ENCODE peak calls at places on chromosomes 16 and 17, in ten cellular contexts. H is anterior cingulate cortex; X is SHP77; D is testis; B is nucleus accumbens; E is activated naive CD4-positive, alpha-beta T cell treated with Interleukin-2 at 50 U/mL for 16 hours; N is mucosa of gallbladder; V is hypothalamus; U is effector memory CD4-positive, alpha-beta T cell; S is left ventricle myocardium inferior. Z is an unnamed sample.
A peak's percentile ranks its signal among the peaks of the same experiment; 100 is the strongest.

GRCh38 chr16:87850009-87851006 is 19.0 kb downstream of the SLC7A5 start:
- DNase-seq in H (no peak), X (peak; percentile 50), D (peak; percentile 73), B (no peak), E (peak; percentile 74), N (no peak), V (no peak), U (peak; percentile 66), S (peak; percentile 60), Z (peak; percentile 55)

GRCh38 chr16:50309527-50310307 is 43.4 kb downstream of the ADCY7 start:
- DNase-seq in H (no peak), X (no peak), D (peak; percentile 47), B (no peak), E (peak; percentile 1), N (no peak), V (no peak), U (no peak), S (no peak), Z (no peak)

GRCh38 chr17:15931394-15931793 is 13.5 kb upstream of the ADORA2B start:
- DNase-seq in H (no peak), X (no peak), D (no peak), B (no peak), E (no peak), N (no peak), V (no peak), U (no peak), S (no peak), Z (no peak)

GRCh38 chr16:71762186-71762585 is 37.7 kb upstream of the PHLPP2 start:
- DNase-seq in H (no peak), X (no peak), D (no peak), B (no peak), E (no peak), N (no peak), V (no peak), U (no peak), S (no peak), Z (no peak)

GRCh38 chr16:84423416-84423837 is 55.1 kb downstream of the ATP2C2 start:
- DNase-seq in H (no peak), X (peak; percentile 15), D (no peak), B (no peak), E (no peak), N (no peak), V (no peak), U (no peak), S (no peak), Z (no peak)

GRCh38 chr16:25988089-25988488 is 296.3 kb downstream of the HS3ST4 start:
- DNase-seq in H (no peak), X (peak; percentile 92), D (no peak), B (no peak), E (no peak), N (no peak), V (no peak), U (no peak), S (no peak), Z (no peak)

GRCh38 chr17:17741346-17742023 is 60.2 kb downstream of the RAI1 start:
- DNase-seq in H (peak; percentile 77), X (no peak), D (peak; percentile 72), B (peak; percentile 84), E (no peak), N (peak; percentile 44), V (no peak), U (no peak), S (no peak), Z (peak; percentile 87)

GRCh38 chr17:58318627-58319180 is 9.9 kb downstream of the TSPOAP1 start:
- DNase-seq in H (no peak), X (no peak), D (no peak), B (no peak), E (no peak), N (no peak), V (no peak), U (no peak), S (no peak), Z (no peak)

GRCh38 chr16:14549789-14550153 is 80.3 kb downstream of the PARN start:
- DNase-seq in H (no peak), X (no peak), D (no peak), B (no peak), E (no peak), N (peak; percentile 88), V (no peak), U (no peak), S (no peak), Z (no peak)

GRCh38 chr17:81391268-81391963 is 3.8 kb upstream of the BAHCC1 start:
- DNase-seq in H (no peak), X (no peak), D (no peak), B (no peak), E (no peak), N (no peak), V (no peak), U (no peak), S (no peak), Z (no peak)

GRCh38 chr16:15502041-15502725 is 67.8 kb downstream of the BMERB1 start:
- DNase-seq in H (no peak), X (no peak), D (no peak), B (no peak), E (no peak), N (no peak), V (no peak), U (no peak), S (no peak), Z (no peak)

GRCh38 chr16:8026450-8026849 is 563.9 kb downstream of the TMEM114 start:
- DNase-seq in H (no peak), X (no peak), D (peak; percentile 30), B (no peak), E (no peak), N (no peak), V (no peak), U (no peak), S (no peak), Z (no peak)

GRCh38 chr17:59565171-59565958 is at the start of gene DHX40:
- DNase-seq in H (peak; percentile 82), X (peak; percentile 83), D (peak; percentile 98), B (peak; percentile 81), E (peak; percentile 96), N (peak; percentile 95), V (peak; percentile 46), U (peak; percentile 94), S (peak; percentile 94), Z (peak; percentile 91)

GRCh38 chr17:31052187-31052889 is 42.4 kb upstream of the NF1 start:
- DNase-seq in H (no peak), X (no peak), D (peak; percentile 46), B (no peak), E (no peak), N (peak; percentile 49), V (no peak), U (no peak), S (peak; percentile 29), Z (no peak)

GRCh38 chr16:81600275-81600674 is 155.7 kb downstream of the CMIP start:
- DNase-seq in H (no peak), X (no peak), D (no peak), B (no peak), E (no peak), N (no peak), V (no peak), U (no peak), S (no peak), Z (no peak)

GRCh38 chr17:975321-975982 is 4.1 kb downstream of the NXN start:
- DNase-seq in H (no peak), X (no peak), D (no peak), B (no peak), E (no peak), N (no peak), V (no peak), U (no peak), S (no peak), Z (no peak)

GRCh38 chr17:18105595-18105994 is 3.0 kb upstream of the MYO15A start:
- DNase-seq in H (no peak), X (no peak), D (no peak), B (no peak), E (no peak), N (no peak), V (no peak), U (no peak), S (no peak), Z (no peak)

GRCh38 chr17:9880582-9880999 is 24.5 kb downstream of the RCVRN start:
- DNase-seq in H (no peak), X (no peak), D (no peak), B (no peak), E (no peak), N (no peak), V (no peak), U (no peak), S (no peak), Z (no peak)

GRCh38 chr17:57328109-57328882 is 72.0 kb downstream of the MSI2 start:
- DNase-seq in H (no peak), X (no peak), D (no peak), B (no peak), E (no peak), N (no peak), V (no peak), U (no peak), S (no peak), Z (no peak)

GRCh38 chr16:88570691-88571092 is 489 bp downstream of the ZC3H18 start:
- DNase-seq in H (no peak), X (no peak), D (peak; percentile 23), B (peak; percentile 50), E (peak; percentile 53), N (no peak), V (no peak), U (peak; percentile 34), S (no peak), Z (no peak)

GRCh38 chr16:1772362-1772907 is at the start of gene EME2:
- DNase-seq in H (no peak), X (no peak), D (no peak), B (peak; percentile 50), E (peak; percentile 63), N (no peak), V (no peak), U (peak; percentile 21), S (no peak), Z (peak; percentile 27)

GRCh38 chr17:63338272-63338671 is 107.8 kb downstream of the CYB561 start:
- DNase-seq in H (no peak), X (no peak), D (no peak), B (no peak), E (no peak), N (no peak), V (no peak), U (no peak), S (no peak), Z (no peak)